ENCODE peak calls at places on chromosome 9, in five cellular contexts. C is NCI-H2081; Q is activated CD4-positive, alpha-beta T cell treated with anti-CD3 and anti-CD28 coated beads, Interleukin-2, amount 50 U/mL, for 1 hour; O is erythroblast; V is mucosa of gallbladder. Z is an unnamed sample.

GRCh38 chr9:120668399-120668798 is 45.9 kb downstream of the MEGF9 start:
- DNase-seq in C (peak), Q (no peak), O (no peak), V (no peak), Z (no peak)

GRCh38 chr9:1207681-1208080 is 157.5 kb downstream of the DMRT2 start:
- DNase-seq in C (no peak), Q (no peak), O (no peak), V (no peak), Z (peak)

GRCh38 chr9:98807070-98807810 is at the start of gene GALNT12:
- DNase-seq in C (peak), Q (peak), O (no peak), V (peak), Z (no peak)

GRCh38 chr9:76203373-76203772 is 190.9 kb downstream of the RFK start:
- DNase-seq in C (no peak), Q (no peak), O (no peak), V (peak), Z (no peak)

GRCh38 chr9:104575451-104575850 is 6.5 kb downstream of the OR13C8 start:
- DNase-seq in C (no peak), Q (no peak), O (no peak), V (no peak), Z (no peak)

GRCh38 chr9:20921362-20921761 is 110.1 kb downstream of the HACD4 start:
- DNase-seq in C (no peak), Q (no peak), O (no peak), V (no peak), Z (no peak)

GRCh38 chr9:13750639-13751038 is 471.1 kb upstream of the MPDZ start:
- DNase-seq in C (peak), Q (no peak), O (no peak), V (no peak), Z (no peak)

GRCh38 chr9:93576296-93577044 is at the start of gene PHF2:
- DNase-seq in C (no peak), Q (peak), O (peak), V (no peak), Z (no peak)